ENCODE peak calls at places on chromosomes 12 and 14, in six cellular contexts. One of them, this sample, is unnamed.

GRCh38 chr14:53295985-53296582 is 143.0 kb upstream of the DDHD1 start:
- DNase-seq in activated CD4-positive, alpha-beta T cell treated with anti-CD3 and anti-CD28 coated beads, Interleukin-2, amount 10 ng/mL, durations not matched to agents 7 days and 5 days: peak
- DNase-seq in NCI-H1436: peak
- DNase-seq in GM18507: no peak
- DNase-seq in NB4: peak
- DNase-seq in NCI-H774: no peak
- DNase-seq in this sample: no peak

GRCh38 chr14:71713061-71713850 is 219.0 kb upstream of the RGS6 start:
- DNase-seq in NCI-H1436: no peak
- DNase-seq in NCI-H774: no peak
- DNase-seq in NB4: no peak
- DNase-seq in GM18507: no peak
- DNase-seq in activated CD4-positive, alpha-beta T cell treated with anti-CD3 and anti-CD28 coated beads, Interleukin-2, amount 10 ng/mL, durations not matched to agents 7 days and 5 days: no peak
- DNase-seq in this sample: no peak

GRCh38 chr12:75657866-75658265 is 146.5 kb upstream of the KRR1 start:
- DNase-seq in NCI-H774: no peak
- DNase-seq in NB4: no peak
- DNase-seq in GM18507: no peak
- DNase-seq in activated CD4-positive, alpha-beta T cell treated with anti-CD3 and anti-CD28 coated beads, Interleukin-2, amount 10 ng/mL, durations not matched to agents 7 days and 5 days: no peak
- DNase-seq in NCI-H1436: no peak
- DNase-seq in this sample: no peak

GRCh38 chr14:53549956-53550355 is 396.8 kb upstream of the DDHD1 start:
- DNase-seq in NCI-H1436: no peak
- DNase-seq in NCI-H774: no peak
- DNase-seq in activated CD4-positive, alpha-beta T cell treated with anti-CD3 and anti-CD28 coated beads, Interleukin-2, amount 10 ng/mL, durations not matched to agents 7 days and 5 days: no peak
- DNase-seq in GM18507: no peak
- DNase-seq in NB4: no peak
- DNase-seq in this sample: no peak

GRCh38 chr12:94401326-94401725 is 58.3 kb downstream of the CEP83 start:
- DNase-seq in NB4: no peak
- DNase-seq in NCI-H774: no peak
- DNase-seq in NCI-H1436: no peak
- DNase-seq in GM18507: no peak
- DNase-seq in activated CD4-positive, alpha-beta T cell treated with anti-CD3 and anti-CD28 coated beads, Interleukin-2, amount 10 ng/mL, durations not matched to agents 7 days and 5 days: no peak
- DNase-seq in this sample: no peak

GRCh38 chr14:24339284-24340151 is at the start of gene RIPK3:
- DNase-seq in NCI-H1436: no peak
- DNase-seq in activated CD4-positive, alpha-beta T cell treated with anti-CD3 and anti-CD28 coated beads, Interleukin-2, amount 10 ng/mL, durations not matched to agents 7 days and 5 days: peak
- DNase-seq in GM18507: peak
- DNase-seq in NCI-H774: peak
- DNase-seq in NB4: peak
- DNase-seq in this sample: no peak

GRCh38 chr14:70886421-70887206 is 20.6 kb upstream of the PCNX1 start:
- DNase-seq in NCI-H774: no peak
- DNase-seq in NB4: peak
- DNase-seq in NCI-H1436: no peak
- DNase-seq in GM18507: no peak
- DNase-seq in activated CD4-positive, alpha-beta T cell treated with anti-CD3 and anti-CD28 coated beads, Interleukin-2, amount 10 ng/mL, durations not matched to agents 7 days and 5 days: peak
- DNase-seq in this sample: no peak

GRCh38 chr12:1474059-1474537 is 120.3 kb downstream of the FBXL14 start:
- DNase-seq in activated CD4-positive, alpha-beta T cell treated with anti-CD3 and anti-CD28 coated beads, Interleukin-2, amount 10 ng/mL, durations not matched to agents 7 days and 5 days: no peak
- DNase-seq in GM18507: no peak
- DNase-seq in NCI-H774: no peak
- DNase-seq in NB4: peak
- DNase-seq in NCI-H1436: no peak
- DNase-seq in this sample: peak

GRCh38 chr14:77032854-77033621 is 4.5 kb upstream of the IRF2BPL start:
- DNase-seq in NB4: peak
- DNase-seq in activated CD4-positive, alpha-beta T cell treated with anti-CD3 and anti-CD28 coated beads, Interleukin-2, amount 10 ng/mL, durations not matched to agents 7 days and 5 days: peak
- DNase-seq in NCI-H774: peak
- DNase-seq in NCI-H1436: peak
- DNase-seq in GM18507: peak
- DNase-seq in this sample: peak

This sample was measured in H4.